ENCODE peak calls at places on chromosomes 3 and 15, in nine cellular contexts. H is endothelial cell of umbilical vein; L is right cardiac atrium; T is CD8-positive, alpha-beta T cell; C is Peyer's patch; V is BE2C; A is keratinocyte; Y is GM23338; B is esophagus squamous epithelium. K is an unnamed sample.

GRCh38 chr15:31367021-31367729 is 40.5 kb downstream of the KLF13 start:
- DNase-seq in V (no peak), C (no peak), L (peak; percentile 74), A (no peak), B (no peak), Y (no peak), H (no peak), T (no peak), K (no peak)

GRCh38 chr3:30760040-30760439 is 134.4 kb downstream of the GADL1 start:
- DNase-seq in Y (no peak), V (no peak), H (no peak), L (no peak), A (no peak), T (no peak), B (no peak), C (no peak), K (no peak)

GRCh38 chr15:60507596-60508424 is 28.9 kb upstream of the ICE2 start:
- DNase-seq in A (no peak), H (peak; percentile 80), Y (peak; percentile 79), V (peak; percentile 32), T (peak; percentile 27), B (no peak), L (no peak), C (peak; percentile 33), K (peak; percentile 51)

GRCh38 chr3:23685484-23686258 is 120.1 kb upstream of the UBE2E1 start:
- DNase-seq in A (peak; percentile 90), C (peak; percentile 24), L (peak; percentile 60), T (no peak), V (peak; percentile 79), H (peak; percentile 97), B (peak; percentile 5), Y (peak; percentile 17), K (no peak)

GRCh38 chr3:36907911-36908646 is 36.8 kb downstream of the TRANK1 start:
- DNase-seq in H (peak; percentile 90), T (peak; percentile 60), C (peak; percentile 84), B (no peak), L (peak; percentile 66), V (no peak), A (no peak), Y (peak; percentile 18), K (no peak)

GRCh38 chr3:138944842-138945645 is 1.9 kb downstream of the FOXL2 start:
- DNase-seq in B (no peak), C (no peak), Y (peak; percentile 73), L (no peak), A (no peak), H (no peak), T (no peak), V (no peak), K (peak; percentile 85)

GRCh38 chr3:40690696-40691597 is 166.2 kb downstream of the ZNF621 start:
- DNase-seq in T (no peak), Y (no peak), L (peak; percentile 93), A (no peak), V (no peak), B (peak; percentile 0), H (no peak), C (no peak), K (no peak)

GRCh38 chr3:2958553-2958952 is 151.6 kb downstream of the IL5RA start:
- DNase-seq in T (no peak), B (no peak), C (no peak), A (no peak), Y (no peak), L (no peak), H (no peak), V (no peak), K (no peak)

DNA sequence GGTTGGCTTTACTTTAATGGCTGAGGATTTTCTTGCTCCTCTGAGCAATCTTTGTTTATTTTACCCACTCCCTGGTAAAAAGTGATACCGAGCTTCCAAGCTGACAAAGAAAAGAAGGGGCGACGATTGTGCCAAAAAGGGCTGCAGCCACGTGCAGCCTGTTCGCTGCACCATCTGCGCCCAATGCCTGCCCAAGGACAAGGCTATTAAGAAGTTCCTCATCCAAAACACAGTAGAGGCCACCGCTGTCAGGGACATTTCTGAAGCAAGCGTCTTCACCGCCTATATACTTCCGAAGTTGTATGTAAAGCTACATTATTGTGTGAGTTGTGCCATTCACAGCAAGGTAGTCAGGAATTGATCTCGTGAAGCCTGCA is 4.4 kb downstream of the ARHGAP31 start:
- DNase-seq in A (no peak), T (no peak), H (no peak), B (no peak), C (no peak), Y (no peak), V (no peak), L (no peak), K (no peak)
- H3K4me1 ChIP-seq in A (peaks cover 11% of the 10 kb centered on the region), T (peaks cover 14% of the 10 kb centered on the region), H (peaks cover 45% of the 10 kb centered on the region), B (peaks cover 14% of the 10 kb centered on the region), C (peaks cover 5% of the 10 kb centered on the region), Y (peaks cover 51% of the 10 kb centered on the region), V (no peaks in the 10 kb centered on the region), L (peaks cover 26% of the 10 kb centered on the region), K (peaks cover 13% of the 10 kb centered on the region)

DNA sequence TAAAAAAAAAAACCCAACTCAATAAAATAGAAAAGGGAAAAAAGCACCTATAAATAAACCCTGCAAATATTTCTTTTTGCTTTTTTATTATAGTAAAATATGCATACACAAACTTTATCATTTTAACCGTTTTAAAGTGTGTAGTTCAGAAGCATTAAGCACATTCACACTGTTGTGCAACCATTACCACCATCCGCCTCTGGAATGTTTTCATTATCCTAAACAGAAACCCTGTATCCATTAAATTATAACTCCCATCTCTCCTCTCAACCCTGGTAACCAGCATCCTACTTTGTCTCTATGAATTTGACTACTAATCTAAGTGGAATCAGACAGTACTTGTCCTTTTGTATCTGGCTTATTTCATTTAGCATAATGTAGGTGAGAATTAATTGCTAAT is 15.0 kb downstream of the CDCP1 start:
- DNase-seq in V (no peak), L (no peak), B (no peak), H (no peak), C (no peak), T (no peak), A (no peak), Y (no peak), K (no peak)
- H3K4me1 ChIP-seq in V (no peaks in the 10 kb centered on the region), L (no peaks in the 10 kb centered on the region), B (peaks cover 26% of the 10 kb centered on the region), H (no peaks in the 10 kb centered on the region), C (no peaks in the 10 kb centered on the region), T (no peaks in the 10 kb centered on the region), A (peaks cover 78% of the 10 kb centered on the region), Y (no peaks in the 10 kb centered on the region), K (no peaks in the 10 kb centered on the region)

DNA sequence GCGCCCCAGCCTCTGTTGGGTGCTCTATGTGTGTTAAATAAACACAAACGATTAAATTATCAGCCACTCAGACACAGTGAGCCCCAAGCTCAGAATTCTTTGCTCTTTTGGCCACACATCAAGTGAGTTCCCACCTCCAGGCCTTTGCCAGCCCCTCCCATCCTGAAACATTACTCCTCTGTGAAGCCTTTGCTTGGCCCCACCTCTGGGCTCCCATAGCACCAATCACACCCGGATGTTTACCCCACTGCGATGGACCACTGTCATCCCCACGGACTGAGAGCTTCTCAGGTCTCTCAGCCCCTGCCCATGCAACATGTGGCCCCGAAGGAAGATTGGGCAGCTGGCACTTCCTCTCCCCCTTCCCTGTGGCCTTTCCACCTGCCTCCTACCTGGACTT is 85.1 kb downstream of the NUP210 start:
- DNase-seq in A (no peak), Y (no peak), T (no peak), C (no peak), H (no peak), B (no peak), V (no peak), L (no peak), K (no peak)
- H3K4me1 ChIP-seq in A (peaks cover 11% of the 10 kb centered on the region), Y (no peaks in the 10 kb centered on the region), T (no peaks in the 10 kb centered on the region), C (peaks cover 15% of the 10 kb centered on the region), H (no peaks in the 10 kb centered on the region), B (peaks cover 2% of the 10 kb centered on the region), V (no peaks in the 10 kb centered on the region), L (no peaks in the 10 kb centered on the region), K (no peaks in the 10 kb centered on the region)

GRCh38 chr15:66836476-66837030 is 134.5 kb downstream of the SMAD6 start:
- DNase-seq in T (no peak), C (no peak), V (no peak), H (no peak), B (no peak), Y (no peak), L (no peak), A (no peak), K (no peak)
- H3K4me1 ChIP-seq in T (no peaks in the 10 kb centered on the region), C (no peaks in the 10 kb centered on the region), V (no peaks in the 10 kb centered on the region), H (peaks cover 4% of the 10 kb centered on the region), B (peaks cover 3% of the 10 kb centered on the region), Y (peaks cover 16% of the 10 kb centered on the region), L (peaks cover 3% of the 10 kb centered on the region), A (peaks cover 9% of the 10 kb centered on the region), K (peaks cover 19% of the 10 kb centered on the region)

GRCh38 chr3:10474847-10475246 is 30.5 kb downstream of the ATP2B2 start:
- DNase-seq in V (no peak), B (no peak), A (no peak), H (no peak), Y (no peak), T (no peak), L (no peak), C (no peak), K (no peak)
- H3K4me1 ChIP-seq in V (no peaks in the 10 kb centered on the region), B (no peaks in the 10 kb centered on the region), A (no peaks in the 10 kb centered on the region), H (no peaks in the 10 kb centered on the region), Y (peaks cover 14% of the 10 kb centered on the region), T (no peaks in the 10 kb centered on the region), L (no peaks in the 10 kb centered on the region), C (no peaks in the 10 kb centered on the region), K (peaks cover 13% of the 10 kb centered on the region)